ENCODE peak calls at places on chromosomes 1 and 21, in five cellular contexts. S is naive thymus-derived CD4-positive, alpha-beta T cell; B is upper lobe of right lung; F is tibial artery; V is CD8-positive, alpha-beta T cell. P is an unnamed sample. For H3K27me3, the result is how much of the 10 kb centered on the place peaks cover.

GRCh38 chr1:11178021-11179015 is 10.8 kb upstream of the ANGPTL7 start:
- DNase-seq in F (no peak), V (no peak), S (no peak), B (no peak), P (no peak)

GRCh38 chr1:25519624-25520023 is 23.8 kb upstream of the LDLRAP1 start:
- DNase-seq in F (no peak), S (no peak), V (no peak), B (no peak), P (no peak)

GRCh38 chr1:182977480-182977879 is 24.5 kb upstream of the SHCBP1L start:
- DNase-seq in S (no peak), F (no peak), V (no peak), B (no peak), P (no peak)

GRCh38 chr1:226406401-226406881 is 1.5 kb downstream of the PARP1 start:
- DNase-seq in F (no peak), B (no peak), S (peak), V (no peak), P (no peak)

GRCh38 chr1:201309420-201309819 is 26.1 kb downstream of the PKP1 start:
- DNase-seq in S (no peak), B (peak), F (peak), V (no peak), P (peak)

GRCh38 chr1:225653463-225654276 is 747 bp upstream of the ENAH start:
- DNase-seq in B (peak), F (peak), V (no peak), S (peak), P (no peak)

GRCh38 chr1:236204656-236205055 is 62.3 kb downstream of the GPR137B start:
- DNase-seq in S (no peak), B (no peak), F (no peak), V (no peak), P (no peak)

GRCh38 chr1:217274927-217275616 is 355.8 kb downstream of the GPATCH2 start:
- DNase-seq in S (no peak), B (no peak), F (no peak), V (no peak), P (no peak)

GRCh38 chr1:56837244-56837926 is 17.2 kb upstream of the C8A start:
- DNase-seq in B (no peak), V (no peak), S (no peak), F (no peak), P (no peak)

GRCh38 chr1:51736702-51737101 is 119.8 kb downstream of the OSBPL9 start:
- DNase-seq in V (no peak), F (no peak), B (no peak), S (no peak), P (no peak)

GRCh38 chr1:143736562-143736961 is 235.2 kb downstream of the FAM72C start:
- DNase-seq in V (no peak), F (no peak), S (no peak), B (no peak), P (no peak)

GRCh38 chr1:89643577-89643976 is 10.7 kb downstream of the LRRC8C start:
- DNase-seq in B (no peak), V (no peak), S (no peak), F (no peak), P (no peak)

GRCh38 chr1:115211071-115211745 is 121.9 kb upstream of the TSPAN2 start:
- DNase-seq in S (no peak), V (no peak), B (no peak), F (no peak), P (no peak)

GRCh38 chr1:38061883-38062328 is 15.3 kb upstream of the POU3F1 start:
- DNase-seq in S (no peak), F (no peak), V (no peak), B (no peak), P (no peak)

GRCh38 chr21:26933448-26933847 is 33.4 kb downstream of the ADAMTS5 start:
- DNase-seq in F (no peak), B (no peak), S (no peak), V (no peak), P (no peak)

GRCh38 chr1:110250749-110251148 is 40.6 kb downstream of the KCNC4 start:
- DNase-seq in V (no peak), B (no peak), S (no peak), F (peak), P (no peak)

GRCh38 chr1:96416111-96416595 is 305.4 kb upstream of the PTBP2 start:
- DNase-seq in V (no peak), S (no peak), B (no peak), F (peak), P (no peak)

GRCh38 chr1:55277377-55278130 is 62.4 kb upstream of the USP24 start:
- DNase-seq in V (peak), S (peak), F (peak), B (peak), P (peak)

GRCh38 chr1:65791396-65791795 is 1.3 kb upstream of the PDE4B start:
- DNase-seq in F (no peak), V (no peak), B (no peak), S (no peak), P (no peak)

GRCh38 chr1:4395676-4396075 is 258.7 kb upstream of the AJAP1 start:
- DNase-seq in F (no peak), S (no peak), V (no peak), B (no peak), P (no peak)

GRCh38 chr1:6246497-6247295 is 2.7 kb downstream of the HES3 start:
- DNase-seq in V (peak), F (peak), B (peak), S (peak), P (peak)

GRCh38 chr21:45104560-45104959 is 30.2 kb downstream of the ADARB1 start:
- DNase-seq in S (no peak), B (no peak), F (peak), V (no peak), P (no peak)

GRCh38 chr1:221740941-221741363 is 937 bp downstream of the DUSP10 start:
- DNase-seq in F (no peak), B (no peak), V (no peak), S (peak), P (no peak)

GRCh38 chr1:12125422-12126355 is 41.1 kb upstream of the TNFRSF1B start:
- DNase-seq in S (no peak), B (no peak), V (no peak), F (peak), P (no peak)

GRCh38 chr1:165910764-165911421 is 83.5 kb downstream of the UCK2 start:
- DNase-seq in V (no peak), B (peak), S (no peak), F (no peak), P (no peak)

GRCh38 chr1:223717695-223718363 is 5.5 kb downstream of the CAPN2 start:
- DNase-seq in B (no peak), V (no peak), F (no peak), S (no peak), P (no peak)
- H3K27ac ChIP-seq in B (peak), V (no peak), F (peak), S (peak), P (no peak)

GRCh38 chr1:175902281-175902680 is 158.9 kb upstream of the TNR start:
- DNase-seq in V (no peak), S (no peak), B (no peak), F (no peak), P (no peak)

GRCh38 chr1:175901076-175901475 is 157.7 kb upstream of the TNR start:
- DNase-seq in F (no peak), B (no peak), S (no peak), V (no peak), P (no peak)

GRCh38 chr1:175895966-175896365 is 152.6 kb upstream of the TNR start:
- DNase-seq in S (no peak), V (no peak), F (no peak), B (no peak), P (no peak)

GRCh38 chr1:175904808-175905207 is 161.4 kb upstream of the TNR start:
- DNase-seq in S (no peak), V (no peak), B (no peak), F (no peak), P (no peak)

DNA sequence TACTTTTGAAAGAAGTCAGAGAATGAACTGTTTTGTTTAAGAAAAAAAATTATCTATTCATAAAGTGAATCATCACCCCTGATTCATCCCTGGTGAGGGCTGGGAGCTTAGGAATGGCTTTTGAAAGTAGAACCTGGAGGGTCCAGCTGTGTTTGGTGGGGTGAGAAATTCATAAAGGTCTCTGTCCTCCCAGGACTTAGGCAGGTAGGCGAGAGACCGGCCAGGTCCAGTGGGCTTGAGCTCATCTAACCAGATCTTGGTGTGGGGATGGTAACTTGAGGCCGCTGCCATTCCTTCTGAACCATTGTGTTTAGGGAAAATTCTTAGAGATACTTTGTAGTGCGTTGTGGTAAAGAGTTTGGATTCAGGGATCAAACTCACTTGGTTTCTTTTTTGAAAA is 156.8 kb upstream of the TNR start:
- DNase-seq in S (no peak), F (no peak), B (no peak), V (no peak), P (no peak)
- H3K27me3 ChIP-seq in S (under half), F (under half), B (under half), V (under half), P (under half)

DNA sequence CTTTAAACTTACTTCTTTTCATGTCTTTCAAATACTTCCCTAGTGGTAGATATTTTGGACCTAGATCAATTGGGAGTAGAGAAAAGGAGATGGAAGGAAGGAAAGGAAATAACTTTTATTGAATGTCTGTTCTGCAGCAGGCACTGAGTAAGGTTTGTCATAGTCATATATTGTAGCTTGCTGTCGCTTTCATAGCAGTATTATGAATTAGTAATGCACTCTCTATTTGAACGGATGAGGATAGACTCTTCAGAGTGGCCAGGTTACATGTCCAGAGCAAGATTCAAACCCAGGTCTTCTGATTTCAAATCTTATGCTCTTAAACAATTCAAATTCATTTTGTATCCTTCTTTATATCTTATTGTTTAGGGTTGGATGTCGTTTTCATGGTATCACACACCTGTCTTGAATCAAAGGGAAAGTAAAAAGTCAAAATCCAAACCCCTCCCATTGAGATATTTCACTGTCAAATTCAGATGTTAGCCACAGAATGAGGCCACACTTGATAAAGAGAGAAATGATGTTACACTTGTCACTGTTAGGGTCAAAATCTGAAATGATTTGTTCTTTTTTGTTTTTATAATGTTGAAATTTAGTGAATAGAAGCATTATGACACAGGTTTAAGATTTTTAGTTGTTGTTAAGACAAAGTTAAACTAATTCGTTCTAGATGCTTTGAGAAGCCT is 12.9 kb downstream of the NFIA start:
- DNase-seq in F (no peak), S (no peak), V (no peak), B (no peak), P (no peak)
- H3K4me3 ChIP-seq in F (peak), S (no peak), V (no peak), B (no peak), P (no peak)

DNA sequence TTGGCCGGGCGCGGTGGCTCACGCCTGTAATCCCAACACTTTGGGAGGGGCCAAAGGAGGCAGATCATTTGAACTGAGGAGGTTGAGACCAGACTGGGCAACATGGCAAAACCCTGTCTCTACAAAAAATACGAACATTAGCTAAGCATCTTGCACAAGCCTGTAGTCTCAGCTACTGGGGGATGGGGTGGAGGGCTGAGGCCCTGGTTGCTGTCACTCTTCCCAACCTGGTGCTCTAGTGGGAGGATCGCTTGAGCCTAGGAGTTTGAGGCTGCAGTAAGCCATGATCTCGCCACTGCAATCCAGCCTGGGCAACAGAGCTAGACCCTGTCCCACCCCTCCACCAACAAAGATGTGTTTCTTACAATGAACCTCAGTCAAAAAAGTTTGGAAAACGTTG is 2.8 kb downstream of the PHGDH start:
- DNase-seq in B (no peak), S (no peak), V (no peak), F (peak), P (no peak)
- H3K27ac ChIP-seq in B (no peak), S (no peak), V (no peak), F (peak), P (no peak)

GRCh38 chr1:78743626-78744025 is 94.0 kb downstream of the IFI44 start:
- DNase-seq in B (no peak), S (no peak), F (no peak), V (no peak), P (no peak)
- H3K27me3 ChIP-seq in B (under half), S (under half), F (under half), V (under half), P (under half)

GRCh38 chr1:113984710-113985109 is 5.4 kb downstream of the OLFML3 start:
- DNase-seq in V (no peak), F (no peak), S (no peak), B (no peak), P (no peak)

GRCh38 chr1:113983826-113984225 is 4.6 kb downstream of the OLFML3 start:
- DNase-seq in B (no peak), F (no peak), S (no peak), V (no peak), P (no peak)

GRCh38 chr1:113981962-113982931 is 3.0 kb downstream of the OLFML3 start:
- DNase-seq in B (peak), V (no peak), F (peak), S (no peak), P (no peak)

GRCh38 chr1:113980120-113980519 is 846 bp downstream of the OLFML3 start:
- DNase-seq in F (peak), S (no peak), B (no peak), V (no peak), P (no peak)

DNA sequence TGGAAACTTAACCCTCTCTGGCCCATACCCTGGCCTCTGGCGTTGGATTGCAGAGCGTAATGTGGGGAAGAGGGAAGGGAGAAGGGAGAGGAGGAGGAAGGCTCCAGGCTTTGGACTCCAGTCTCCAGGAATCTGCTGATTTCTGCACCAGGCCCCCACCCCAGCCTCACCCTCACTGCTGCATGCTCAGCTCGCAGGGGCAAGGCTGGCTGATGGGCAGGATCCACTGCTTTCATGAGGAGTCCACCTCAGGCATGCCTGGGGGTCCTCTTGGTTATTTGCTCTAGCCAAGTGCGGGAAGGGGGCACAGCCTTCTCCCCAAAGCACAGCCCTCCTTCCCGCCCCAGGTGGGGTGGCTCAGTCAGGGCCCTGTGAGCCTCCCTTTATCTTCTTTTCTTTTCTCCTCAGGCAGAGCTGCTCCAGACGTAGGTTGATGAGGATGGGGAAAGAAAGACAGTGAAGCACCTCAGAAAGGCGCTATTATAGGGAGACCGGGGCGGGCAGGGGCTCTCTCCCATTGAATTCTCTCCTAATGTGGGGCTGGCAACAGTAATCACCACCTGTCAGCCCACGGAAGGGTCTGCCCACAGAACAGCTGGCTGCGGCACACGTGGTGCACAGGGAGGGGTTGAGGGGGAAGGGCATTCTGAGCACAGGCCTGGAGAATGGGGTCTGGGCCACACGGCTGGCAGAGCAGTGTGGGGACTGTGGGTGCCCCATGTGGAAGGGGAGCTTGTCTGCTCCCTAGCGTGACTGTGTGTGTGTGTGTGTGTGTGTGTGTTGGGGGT is 3.9 kb downstream of the OLFML3 start:
- DNase-seq in B (no peak), V (no peak), F (no peak), S (no peak), P (no peak)
- H3K4me3 ChIP-seq in B (peak), V (no peak), F (peak), S (no peak), P (no peak)

P was measured in WERI-Rb-1.